ENCODE peak calls at places on chromosomes 12 and 14, in five cellular contexts. O, T, F, X and R are unnamed samples.
A peak's percentile ranks its signal among the peaks of the same experiment; 100 is the strongest.

GRCh38 chr14:53964249-53964648 is 7.6 kb upstream of the BMP4 start:
- DNase-seq in O (no peak), T (no peak), F (no peak), X (no peak), R (no peak)

GRCh38 chr14:101791919-101792572 is 30.5 kb downstream of the PPP2R5C start:
- DNase-seq in O (peak; percentile 80), T (peak; percentile 84), F (no peak), X (no peak), R (no peak)

GRCh38 chr14:71529855-71530254 is 402.4 kb upstream of the RGS6 start:
- DNase-seq in O (peak; percentile 56), T (no peak), F (no peak), X (no peak), R (no peak)

GRCh38 chr14:59314953-59315599 is 126.6 kb downstream of the DAAM1 start:
- DNase-seq in O (no peak), T (no peak), F (no peak), X (no peak), R (no peak)

GRCh38 chr12:2785017-2785416 is 9.8 kb upstream of the FKBP4 start:
- DNase-seq in O (no peak), T (no peak), F (no peak), X (no peak), R (no peak)

GRCh38 chr12:122845865-122846621 is 10.8 kb downstream of the HIP1R start:
- DNase-seq in O (no peak), T (no peak), F (no peak), X (peak; percentile 48), R (no peak)

GRCh38 chr12:77723308-77723707 is 107.4 kb upstream of the NAV3 start:
- DNase-seq in O (no peak), T (no peak), F (no peak), X (no peak), R (peak; percentile 62)

GRCh38 chr12:49975370-49975761 is 2.6 kb downstream of the AQP6 start:
- DNase-seq in O (no peak), T (no peak), F (no peak), X (peak; percentile 45), R (no peak)

GRCh38 chr14:81169711-81170103 is 51.1 kb downstream of the GTF2A1 start:
- DNase-seq in O (peak; percentile 14), T (no peak), F (no peak), X (peak; percentile 84), R (no peak)

GRCh38 chr14:50047274-50047676 is 69.1 kb downstream of the VCPKMT start:
- DNase-seq in O (no peak), T (peak; percentile 70), F (no peak), X (no peak), R (no peak)

GRCh38 chr12:68976304-68976915 is 43.4 kb upstream of the CPM start:
- DNase-seq in O (no peak), T (no peak), F (no peak), X (no peak), R (no peak)

GRCh38 chr12:108237272-108237671 is 101.8 kb downstream of the CMKLR1 start:
- DNase-seq in O (no peak), T (no peak), F (no peak), X (no peak), R (no peak)

GRCh38 chr12:89368386-89368785 is 16.1 kb upstream of the DUSP6 start:
- DNase-seq in O (no peak), T (no peak), F (no peak), X (no peak), R (no peak)

GRCh38 chr12:100920493-100920892 is 125.9 kb downstream of the ANO4 start:
- DNase-seq in O (no peak), T (no peak), F (no peak), X (no peak), R (no peak)

GRCh38 chr12:14885718-14886201 is at the start of gene MGP:
- DNase-seq in O (peak; percentile 77), T (peak; percentile 51), F (no peak), X (peak; percentile 67), R (no peak)

GRCh38 chr12:5577741-5578140 is 145.8 kb downstream of the NTF3 start:
- DNase-seq in O (no peak), T (no peak), F (no peak), X (no peak), R (no peak)

GRCh38 chr12:532908-533565 is 73.3 kb downstream of the B4GALNT3 start:
- DNase-seq in O (no peak), T (no peak), F (no peak), X (no peak), R (peak; percentile 98)

GRCh38 chr12:113555226-113555625 is 83.6 kb upstream of the LHX5 start:
- DNase-seq in O (no peak), T (peak; percentile 45), F (no peak), X (no peak), R (no peak)

GRCh38 chr12:56723889-56724659 is 1.0 kb downstream of the NACA start:
- DNase-seq in O (peak; percentile 91), T (no peak), F (no peak), X (peak; percentile 81), R (no peak)

GRCh38 chr14:71050227-71050823 is 143.1 kb downstream of the PCNX1 start:
- DNase-seq in O (peak; percentile 35), T (no peak), F (no peak), X (no peak), R (no peak)

GRCh38 chr14:87113286-87113685 is 879.7 kb downstream of the GALC start:
- DNase-seq in O (no peak), T (no peak), F (no peak), X (no peak), R (no peak)

GRCh38 chr12:131527092-131527491 is 183.8 kb upstream of the SFSWAP start:
- DNase-seq in O (no peak), T (peak; percentile 22), F (no peak), X (no peak), R (no peak)

GRCh38 chr14:91112172-91112571 is 1.7 kb upstream of the DGLUCY start:
- DNase-seq in O (no peak), T (no peak), F (no peak), X (no peak), R (no peak)

GRCh38 chr12:98294426-98294825 is 221.0 kb upstream of the TMPO start:
- DNase-seq in O (no peak), T (no peak), F (no peak), X (no peak), R (no peak)

GRCh38 chr12:65892905-65893304 is 68.6 kb downstream of the HMGA2 start:
- DNase-seq in O (peak; percentile 72), T (no peak), F (no peak), X (no peak), R (peak; percentile 58)

GRCh38 chr12:59067068-59067467 is 146.8 kb upstream of the LRIG3 start:
- DNase-seq in O (peak; percentile 47), T (no peak), F (no peak), X (no peak), R (peak; percentile 98)

GRCh38 chr12:44852483-44852882 is 23.6 kb downstream of the NELL2 start:
- DNase-seq in O (no peak), T (no peak), F (no peak), X (no peak), R (peak; percentile 41)

GRCh38 chr12:67540920-67541624 is 107.5 kb upstream of the DYRK2 start:
- DNase-seq in O (no peak), T (no peak), F (no peak), X (no peak), R (peak; percentile 90)

GRCh38 chr14:91317381-91318313 is 73.1 kb upstream of the GPR68 start:
- DNase-seq in O (peak; percentile 34), T (no peak), F (peak; percentile 75), X (peak; percentile 84), R (peak; percentile 8)

GRCh38 chr12:52513736-52514135 is 6.5 kb downstream of the KRT5 start:
- DNase-seq in O (no peak), T (peak; percentile 59), F (no peak), X (no peak), R (peak; percentile 88)

GRCh38 chr12:52515927-52516831 is 4.0 kb downstream of the KRT5 start:
- DNase-seq in O (no peak), T (peak; percentile 57), F (no peak), X (no peak), R (no peak)

GRCh38 chr12:52514471-52515318 is 5.5 kb downstream of the KRT5 start:
- DNase-seq in O (no peak), T (no peak), F (no peak), X (no peak), R (peak; percentile 92)

GRCh38 chr12:52517005-52517835 is 3.0 kb downstream of the KRT5 start:
- DNase-seq in O (no peak), T (no peak), F (peak; percentile 8), X (no peak), R (no peak)

GRCh38 chr12:52515319-52515646 is 4.9 kb downstream of the KRT5 start:
- DNase-seq in O (no peak), T (peak; percentile 31), F (no peak), X (no peak), R (no peak)
- H3K27ac ChIP-seq in O (no peak overlapping the region), T (no peak overlapping the region), F (no peak overlapping the region), X (no peak overlapping the region), R (no peak overlapping the region)

DNA sequence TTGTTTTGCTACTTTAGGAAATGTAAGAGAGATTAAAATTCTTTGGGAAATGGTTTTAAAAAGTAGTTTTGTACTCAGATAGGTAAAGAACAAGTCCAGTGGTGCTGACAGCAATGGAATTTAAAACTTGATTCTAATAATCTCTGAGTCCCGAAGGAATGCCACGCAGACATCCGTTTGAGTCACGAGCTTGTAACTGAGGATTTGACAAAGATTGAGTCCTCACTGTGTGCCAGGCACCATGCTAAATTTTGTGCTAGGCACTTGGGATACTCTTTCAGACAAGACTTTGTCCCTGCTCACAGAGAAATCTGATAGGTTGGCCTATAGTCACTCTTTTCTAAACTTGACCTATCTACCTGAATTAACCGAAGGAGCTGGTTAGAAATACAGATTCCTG is 12.7 kb downstream of the FLRT2 start:
- DNase-seq in O (no peak), T (no peak), F (no peak), X (no peak), R (no peak)
- H3K4me1 ChIP-seq in O (no peaks in the 10 kb centered on the region), T (no peaks in the 10 kb centered on the region), F (no peaks in the 10 kb centered on the region), X (no peaks in the 10 kb centered on the region), R (no peaks in the 10 kb centered on the region)

DNA sequence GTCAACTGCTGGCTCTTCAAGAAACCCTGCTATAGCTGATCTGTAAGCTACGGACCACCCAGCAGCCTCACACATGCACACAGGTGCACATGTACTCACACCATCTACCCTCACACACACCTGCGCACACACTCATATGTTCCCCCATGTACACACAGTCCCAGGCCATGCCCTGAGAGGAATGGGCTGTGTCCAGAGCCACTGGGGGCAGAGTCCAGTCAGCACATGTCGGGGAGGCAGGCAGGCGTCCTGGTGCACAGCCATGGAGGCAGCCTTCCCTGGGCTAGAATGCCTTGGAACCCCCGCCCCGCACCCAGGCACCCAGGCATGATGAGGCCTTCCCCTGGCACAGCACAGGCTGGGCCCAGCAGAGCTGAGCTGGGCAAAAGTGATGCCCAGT is 58.3 kb upstream of the DLK1 start:
- DNase-seq in O (no peak), T (no peak), F (no peak), X (no peak), R (no peak)
- H3K27ac ChIP-seq in O (no peak overlapping the region), T (no peak overlapping the region), F (no peak overlapping the region), X (no peak overlapping the region), R (no peak overlapping the region)

GRCh38 chr14:99733221-99733550 is 49.1 kb downstream of the CYP46A1 start:
- DNase-seq in O (no peak), T (no peak), F (no peak), X (no peak), R (no peak)

GRCh38 chr14:99734406-99735051 is 50.4 kb downstream of the CYP46A1 start:
- DNase-seq in O (no peak), T (no peak), F (no peak), X (peak; percentile 58), R (no peak)

GRCh38 chr14:99732436-99733220 is 48.5 kb downstream of the CYP46A1 start:
- DNase-seq in O (no peak), T (no peak), F (no peak), X (no peak), R (no peak)

GRCh38 chr14:99735189-99736135 is 51.4 kb downstream of the CYP46A1 start:
- DNase-seq in O (no peak), T (no peak), F (no peak), X (peak; percentile 17), R (no peak)

GRCh38 chr14:99733551-99734405 is 49.7 kb downstream of the CYP46A1 start:
- DNase-seq in O (no peak), T (no peak), F (no peak), X (peak; percentile 62), R (no peak)
- H3K4me1 ChIP-seq in O (peaks cover 8% of the 10 kb centered on the region), T (no peaks in the 10 kb centered on the region), F (no peaks in the 10 kb centered on the region), X (peaks cover 43% of the 10 kb centered on the region), R (no peaks in the 10 kb centered on the region)